ENCODE peak calls at places on chromosomes 16 and 17, in five cellular contexts. T, C, I, E and Y are unnamed samples.

GRCh38 chr16:3158014-3158497 is 23.2 kb downstream of the ZNF213 start:
- DNase-seq in T (no peak), C (peak), I (no peak), E (no peak), Y (no peak)

GRCh38 chr17:74815671-74816370 is 39.7 kb upstream of the NAT9 start:
- DNase-seq in T (no peak), C (peak), I (no peak), E (no peak), Y (no peak)

GRCh38 chr16:82454152-82454551 is 172.6 kb upstream of the CDH13 start:
- DNase-seq in T (no peak), C (no peak), I (no peak), E (no peak), Y (no peak)

GRCh38 chr17:4969551-4970231 is 2.1 kb upstream of the SPAG7 start:
- DNase-seq in T (peak), C (peak), I (peak), E (peak), Y (peak)

GRCh38 chr17:2025622-2026309 is 632 bp upstream of the RTN4RL1 start:
- DNase-seq in T (peak), C (peak), I (peak), E (peak), Y (no peak)

GRCh38 chr16:81444448-81445121 is at the start of gene CMIP:
- DNase-seq in T (peak), C (peak), I (peak), E (peak), Y (peak)

GRCh38 chr17:13337171-13337570 is 264.6 kb downstream of the HS3ST3A1 start:
- DNase-seq in T (peak), C (no peak), I (no peak), E (no peak), Y (peak)

GRCh38 chr16:47916266-47916665 is 239.5 kb downstream of the ABCC12 start:
- DNase-seq in T (peak), C (no peak), I (no peak), E (no peak), Y (no peak)

GRCh38 chr17:15945493-15946209 is 721 bp downstream of the ADORA2B start:
- DNase-seq in T (peak), C (peak), I (no peak), E (peak), Y (peak)

GRCh38 chr16:85220125-85220839 is 108.0 kb upstream of the CIBAR2 start:
- DNase-seq in T (peak), C (no peak), I (peak), E (peak), Y (peak)

GRCh38 chr16:22035094-22035675 is 27.3 kb downstream of the MOSMO start:
- DNase-seq in T (no peak), C (peak), I (no peak), E (no peak), Y (no peak)

GRCh38 chr17:68247445-68248198 is at the start of gene AMZ2:
- DNase-seq in T (peak), C (peak), I (peak), E (peak), Y (peak)

GRCh38 chr17:71727292-71727691 is 393.5 kb upstream of the SOX9 start:
- DNase-seq in T (no peak), C (no peak), I (no peak), E (no peak), Y (no peak)

GRCh38 chr16:85625485-85626117 is 12.5 kb downstream of the GSE1 start:
- DNase-seq in T (no peak), C (no peak), I (no peak), E (no peak), Y (no peak)

GRCh38 chr17:81384929-81385319 is 10.3 kb upstream of the BAHCC1 start:
- DNase-seq in T (no peak), C (no peak), I (no peak), E (no peak), Y (no peak)

GRCh38 chr16:75244844-75245758 is 6.3 kb downstream of the BCAR1 start:
- DNase-seq in T (peak), C (peak), I (peak), E (peak), Y (peak)

GRCh38 chr16:14365200-14365851 is 264.7 kb downstream of the PARN start:
- DNase-seq in T (no peak), C (no peak), I (no peak), E (no peak), Y (no peak)

GRCh38 chr17:9905902-9906301 is 831 bp upstream of the RCVRN start:
- DNase-seq in T (no peak), C (peak), I (peak), E (no peak), Y (no peak)

GRCh38 chr16:85027349-85027967 is at the start of gene KIAA0513:
- DNase-seq in T (peak), C (peak), I (peak), E (peak), Y (peak)

GRCh38 chr16:17437142-17437720 is 33.5 kb downstream of the XYLT1 start:
- DNase-seq in T (no peak), C (peak), I (no peak), E (no peak), Y (no peak)

GRCh38 chr17:5837055-5837491 is 233.1 kb upstream of the WSCD1 start:
- DNase-seq in T (no peak), C (no peak), I (peak), E (peak), Y (peak)

GRCh38 chr16:81905277-81905676 is 106.0 kb downstream of the SDR42E1 start:
- DNase-seq in T (no peak), C (no peak), I (no peak), E (no peak), Y (no peak)

GRCh38 chr16:14249291-14250032 is 178.3 kb downstream of the MRTFB start:
- DNase-seq in T (peak), C (peak), I (peak), E (peak), Y (peak)

GRCh38 chr16:84266451-84266850 is 26.6 kb upstream of the KCNG4 start:
- DNase-seq in T (peak), C (peak), I (peak), E (peak), Y (peak)

GRCh38 chr16:23030001-23030400 is 119.3 kb downstream of the USP31 start:
- DNase-seq in T (no peak), C (no peak), I (no peak), E (no peak), Y (no peak)

GRCh38 chr16:63618896-63619295 is 1503.0 kb downstream of the CDH11 start:
- DNase-seq in T (no peak), C (no peak), I (no peak), E (no peak), Y (no peak)

GRCh38 chr17:81697261-81698044 is 5.7 kb upstream of the MRPL12 start:
- DNase-seq in T (no peak), C (no peak), I (no peak), E (no peak), Y (no peak)

GRCh38 chr16:57689772-57690558 is 4.6 kb upstream of the DRC7 start:
- DNase-seq in T (no peak), C (peak), I (no peak), E (peak), Y (no peak)

GRCh38 chr17:83079340-83079747 is at the start of gene METRNL:
- DNase-seq in T (peak), C (peak), I (peak), E (peak), Y (peak)

GRCh38 chr17:37305406-37305905 is 70.3 kb upstream of the C17orf78 start:
- DNase-seq in T (no peak), C (no peak), I (no peak), E (no peak), Y (no peak)

GRCh38 chr16:86362155-86362849 is 148.0 kb upstream of the FOXF1 start:
- DNase-seq in T (no peak), C (no peak), I (peak), E (no peak), Y (peak)

GRCh38 chr17:4986951-4987766 is at the start of gene CAMTA2:
- DNase-seq in T (peak), C (peak), I (peak), E (peak), Y (peak)

GRCh38 chr16:72474511-72475123 is 302.7 kb upstream of the PMFBP1 start:
- DNase-seq in T (peak), C (no peak), I (peak), E (peak), Y (peak)

DNA sequence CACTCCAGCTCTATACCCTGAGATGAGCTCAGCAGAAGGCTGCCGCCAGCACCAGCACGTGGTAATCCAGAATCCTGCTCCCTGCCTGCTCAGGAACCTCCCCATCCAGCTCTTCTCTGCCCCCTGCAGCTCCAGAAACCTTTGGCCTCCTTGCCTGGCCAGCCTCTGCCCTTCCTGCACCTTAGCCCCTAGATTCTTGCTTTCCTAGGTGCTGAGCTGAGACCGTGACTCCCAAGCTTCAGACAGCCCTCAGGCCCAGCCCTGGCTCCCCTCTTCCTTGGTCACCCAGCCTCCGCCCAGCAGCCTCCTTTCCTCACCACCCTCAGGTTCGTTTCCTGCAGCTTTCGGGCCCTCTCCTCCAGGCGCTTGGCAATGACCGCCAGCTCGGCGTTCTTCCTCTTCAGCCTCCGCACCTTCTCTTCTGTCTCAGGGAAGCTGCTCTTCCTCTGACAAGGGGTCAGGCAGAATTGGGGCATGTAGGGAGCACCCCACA is 2.6 kb downstream of the TSPOAP1 start:
- DNase-seq in T (no peak), C (no peak), I (no peak), E (no peak), Y (no peak)
- H3K4me3 ChIP-seq in T (no peak), C (no peak), I (no peak), E (no peak), Y (no peak)

GRCh38 chr16:30372037-30372712 is 1.9 kb upstream of the TBC1D10B start:
- DNase-seq in T (no peak), C (peak), I (no peak), E (no peak), Y (no peak)

GRCh38 chr16:30371248-30371816 is 1.0 kb upstream of the TBC1D10B start:
- DNase-seq in T (no peak), C (no peak), I (no peak), E (no peak), Y (no peak)

GRCh38 chr16:30369938-30370443 is 303 bp downstream of the TBC1D10B start:
- DNase-seq in T (no peak), C (no peak), I (no peak), E (no peak), Y (no peak)

GRCh38 chr16:30369091-30369937 is 980 bp downstream of the TBC1D10B start:
- DNase-seq in T (no peak), C (peak), I (no peak), E (no peak), Y (peak)

GRCh38 chr16:30370444-30371247 is at the start of gene TBC1D10B:
- DNase-seq in T (peak), C (peak), I (peak), E (peak), Y (peak)
- TF ChIP-seq CTCF in T (peak), C (peak), I (no peak), E (peak), Y (no peak)

DNA sequence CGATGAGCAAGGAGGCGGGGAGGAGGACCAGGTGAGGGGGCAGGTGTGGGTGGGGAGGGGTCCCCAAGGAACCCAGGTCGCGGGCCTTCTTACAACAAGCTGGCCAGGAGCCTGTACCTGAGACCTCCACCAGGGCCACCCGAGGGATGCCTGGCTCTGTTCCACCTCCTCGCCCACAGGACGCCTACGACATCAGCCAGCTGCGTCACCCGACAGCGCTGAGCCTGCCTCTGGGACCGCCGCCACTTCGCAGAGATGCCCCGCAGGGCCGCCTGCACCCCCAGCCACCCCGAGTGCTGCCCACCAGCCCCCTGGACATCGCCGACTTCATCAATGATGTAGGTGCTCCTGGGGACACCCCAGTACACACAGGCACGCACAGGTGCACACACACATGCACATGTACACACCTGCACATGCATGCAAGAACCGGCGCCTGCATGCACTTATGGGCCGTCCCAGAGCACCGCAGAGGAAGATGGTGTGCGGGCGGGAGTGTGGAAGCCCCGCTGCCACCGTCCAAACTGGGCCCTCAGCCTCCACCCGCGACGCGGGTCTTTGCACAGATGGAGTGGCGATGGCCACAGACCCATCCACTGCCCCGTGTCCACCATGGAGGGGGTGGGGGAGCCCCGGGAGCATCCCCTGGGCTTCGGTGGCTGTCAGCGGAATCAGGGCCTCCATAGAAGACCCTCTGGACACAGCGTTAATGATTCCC is 6.6 kb downstream of the SLC22A31 start:
- DNase-seq in T (no peak), C (no peak), I (no peak), E (no peak), Y (no peak)
- H3K4me3 ChIP-seq in T (no peak), C (no peak), I (no peak), E (no peak), Y (no peak)

DNA sequence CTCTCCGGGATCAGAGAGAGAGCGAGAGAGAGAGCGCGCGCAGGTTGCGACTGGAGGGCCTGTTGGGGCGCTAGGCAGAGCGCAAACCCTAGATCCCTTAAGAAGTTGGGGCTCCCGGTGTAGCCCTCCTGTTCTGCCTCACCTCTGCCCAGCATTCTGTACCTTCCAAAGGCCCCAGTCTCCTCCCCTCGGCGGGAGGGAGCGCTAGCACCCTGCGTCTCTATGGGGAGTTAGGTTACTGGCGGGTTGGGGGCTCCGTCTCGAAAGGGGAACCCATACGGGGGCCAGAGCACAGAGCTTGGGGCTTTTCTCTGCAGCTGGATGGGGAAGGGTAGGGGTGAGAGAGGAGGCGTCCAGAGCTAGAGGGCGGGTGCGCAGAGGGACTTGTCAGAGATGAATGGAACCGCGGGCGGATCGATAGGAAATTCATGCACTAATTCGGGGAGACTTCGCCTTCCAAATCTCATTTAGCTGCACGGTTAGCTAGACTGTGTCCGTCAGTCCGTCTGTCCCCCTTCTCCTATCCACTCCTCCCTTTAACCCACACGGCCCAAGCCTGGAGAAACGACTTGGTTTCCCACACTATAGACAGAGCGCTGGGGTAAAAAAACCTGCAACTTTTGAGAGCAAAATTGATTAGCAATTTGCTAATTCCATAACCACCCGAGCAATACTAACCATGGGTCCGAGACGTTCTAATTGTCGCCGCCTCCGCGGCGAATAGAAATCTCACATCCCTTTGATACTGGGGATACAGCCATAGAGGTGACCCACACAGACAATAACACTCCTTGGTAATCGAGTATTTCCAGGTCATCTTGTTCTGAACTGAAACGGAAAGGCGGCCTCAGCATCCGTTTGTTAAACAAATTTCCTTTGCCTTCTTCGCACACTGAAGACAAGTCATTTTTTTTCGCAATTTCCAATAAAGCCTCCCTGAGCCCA is 738 bp upstream of the HOXB4 start:
- DNase-seq in T (peak), C (no peak), I (no peak), E (peak), Y (no peak)
- TF ChIP-seq CTCF in T (peak), C (no peak), I (no peak), E (no peak), Y (no peak)